ENCODE peak calls at places on chromosomes 2 and 18, in eight cellular contexts. One of them, this sample, is unnamed.

GRCh38 chr18:71784777-71785176 is 759.4 kb downstream of the CBLN2 start:
- ATAC-seq in Right ventricle myocardium superior: no peak
- ATAC-seq in left cardiac atrium: no peak
- ATAC-seq in gastrocnemius medialis: no peak
- ATAC-seq in left lung: no peak
- ATAC-seq in activated CD8-positive, alpha-beta T cell treated with anti-CD3 and anti-CD28 coated beads, Interleukin-2, amount 10 ng/mL, durations not matched to agents 7 days and 5 days: no peak
- ATAC-seq in activated B cell treated with CpG ODN at 0.5 μM for 24 hours: no peak
- ATAC-seq in CD8-positive, alpha-beta T cell: no peak
- ATAC-seq in this sample: no peak

GRCh38 chr2:74325815-74326214 is 17.4 kb downstream of the SLC4A5 start:
- ATAC-seq in Right ventricle myocardium superior: no peak
- ATAC-seq in left cardiac atrium: no peak
- ATAC-seq in gastrocnemius medialis: no peak
- ATAC-seq in left lung: no peak
- ATAC-seq in activated CD8-positive, alpha-beta T cell treated with anti-CD3 and anti-CD28 coated beads, Interleukin-2, amount 10 ng/mL, durations not matched to agents 7 days and 5 days: no peak
- ATAC-seq in activated B cell treated with CpG ODN at 0.5 μM for 24 hours: no peak
- ATAC-seq in CD8-positive, alpha-beta T cell: no peak
- ATAC-seq in this sample: no peak

GRCh38 chr2:14182227-14182946 is 450.1 kb upstream of the LRATD1 start:
- ATAC-seq in Right ventricle myocardium superior: no peak
- ATAC-seq in left cardiac atrium: no peak
- ATAC-seq in gastrocnemius medialis: no peak
- ATAC-seq in left lung: no peak
- ATAC-seq in activated CD8-positive, alpha-beta T cell treated with anti-CD3 and anti-CD28 coated beads, Interleukin-2, amount 10 ng/mL, durations not matched to agents 7 days and 5 days: no peak
- ATAC-seq in activated B cell treated with CpG ODN at 0.5 μM for 24 hours: no peak
- ATAC-seq in CD8-positive, alpha-beta T cell: no peak
- ATAC-seq in this sample: no peak

GRCh38 chr18:24380163-24380747 is 17.4 kb downstream of the OSBPL1A start:
- ATAC-seq in Right ventricle myocardium superior: no peak
- ATAC-seq in left cardiac atrium: no peak
- ATAC-seq in gastrocnemius medialis: no peak
- ATAC-seq in left lung: no peak
- ATAC-seq in activated CD8-positive, alpha-beta T cell treated with anti-CD3 and anti-CD28 coated beads, Interleukin-2, amount 10 ng/mL, durations not matched to agents 7 days and 5 days: no peak
- ATAC-seq in activated B cell treated with CpG ODN at 0.5 μM for 24 hours: no peak
- ATAC-seq in CD8-positive, alpha-beta T cell: no peak
- ATAC-seq in this sample: no peak

GRCh38 chr18:45666520-45666919 is 51.2 kb downstream of the SLC14A2 start:
- ATAC-seq in Right ventricle myocardium superior: no peak
- ATAC-seq in left cardiac atrium: no peak
- ATAC-seq in gastrocnemius medialis: no peak
- ATAC-seq in left lung: no peak
- ATAC-seq in activated CD8-positive, alpha-beta T cell treated with anti-CD3 and anti-CD28 coated beads, Interleukin-2, amount 10 ng/mL, durations not matched to agents 7 days and 5 days: peak
- ATAC-seq in activated B cell treated with CpG ODN at 0.5 μM for 24 hours: peak
- ATAC-seq in CD8-positive, alpha-beta T cell: peak
- ATAC-seq in this sample: no peak

GRCh38 chr2:106138904-106139574 is 55.1 kb downstream of the UXS1 start:
- ATAC-seq in Right ventricle myocardium superior: peak
- ATAC-seq in left cardiac atrium: no peak
- ATAC-seq in gastrocnemius medialis: no peak
- ATAC-seq in left lung: peak
- ATAC-seq in activated CD8-positive, alpha-beta T cell treated with anti-CD3 and anti-CD28 coated beads, Interleukin-2, amount 10 ng/mL, durations not matched to agents 7 days and 5 days: no peak
- ATAC-seq in activated B cell treated with CpG ODN at 0.5 μM for 24 hours: no peak
- ATAC-seq in CD8-positive, alpha-beta T cell: no peak
- ATAC-seq in this sample: peak

GRCh38 chr18:62324355-62324828 is 718 bp upstream of the TNFRSF11A start:
- ATAC-seq in Right ventricle myocardium superior: no peak
- ATAC-seq in left cardiac atrium: no peak
- ATAC-seq in gastrocnemius medialis: no peak
- ATAC-seq in left lung: no peak
- ATAC-seq in activated CD8-positive, alpha-beta T cell treated with anti-CD3 and anti-CD28 coated beads, Interleukin-2, amount 10 ng/mL, durations not matched to agents 7 days and 5 days: no peak
- ATAC-seq in activated B cell treated with CpG ODN at 0.5 μM for 24 hours: no peak
- ATAC-seq in CD8-positive, alpha-beta T cell: no peak
- ATAC-seq in this sample: no peak

GRCh38 chr2:64325477-64325851 is 128.5 kb upstream of the LGALSL start:
- ATAC-seq in Right ventricle myocardium superior: no peak
- ATAC-seq in left cardiac atrium: no peak
- ATAC-seq in gastrocnemius medialis: no peak
- ATAC-seq in left lung: no peak
- ATAC-seq in activated CD8-positive, alpha-beta T cell treated with anti-CD3 and anti-CD28 coated beads, Interleukin-2, amount 10 ng/mL, durations not matched to agents 7 days and 5 days: no peak
- ATAC-seq in activated B cell treated with CpG ODN at 0.5 μM for 24 hours: peak
- ATAC-seq in CD8-positive, alpha-beta T cell: peak
- ATAC-seq in this sample: no peak

GRCh38 chr2:213001285-213001910 is 150.0 kb downstream of the IKZF2 start:
- ATAC-seq in Right ventricle myocardium superior: peak
- ATAC-seq in left cardiac atrium: peak
- ATAC-seq in gastrocnemius medialis: no peak
- ATAC-seq in left lung: no peak
- ATAC-seq in activated CD8-positive, alpha-beta T cell treated with anti-CD3 and anti-CD28 coated beads, Interleukin-2, amount 10 ng/mL, durations not matched to agents 7 days and 5 days: peak
- ATAC-seq in activated B cell treated with CpG ODN at 0.5 μM for 24 hours: no peak
- ATAC-seq in CD8-positive, alpha-beta T cell: peak
- ATAC-seq in this sample: no peak

GRCh38 chr2:168780671-168781071 is 21.8 kb upstream of the NOSTRIN start:
- ATAC-seq in Right ventricle myocardium superior: no peak
- ATAC-seq in left cardiac atrium: no peak
- ATAC-seq in gastrocnemius medialis: no peak
- ATAC-seq in left lung: no peak
- ATAC-seq in activated CD8-positive, alpha-beta T cell treated with anti-CD3 and anti-CD28 coated beads, Interleukin-2, amount 10 ng/mL, durations not matched to agents 7 days and 5 days: no peak
- ATAC-seq in activated B cell treated with CpG ODN at 0.5 μM for 24 hours: no peak
- ATAC-seq in CD8-positive, alpha-beta T cell: no peak
- ATAC-seq in this sample: peak

GRCh38 chr18:23885750-23886149 is 128.8 kb upstream of the TTC39C start:
- ATAC-seq in Right ventricle myocardium superior: no peak
- ATAC-seq in left cardiac atrium: no peak
- ATAC-seq in gastrocnemius medialis: no peak
- ATAC-seq in left lung: no peak
- ATAC-seq in activated CD8-positive, alpha-beta T cell treated with anti-CD3 and anti-CD28 coated beads, Interleukin-2, amount 10 ng/mL, durations not matched to agents 7 days and 5 days: peak
- ATAC-seq in activated B cell treated with CpG ODN at 0.5 μM for 24 hours: no peak
- ATAC-seq in CD8-positive, alpha-beta T cell: peak
- ATAC-seq in this sample: no peak

GRCh38 chr2:100857915-100858314 is 38.0 kb downstream of the NPAS2 start:
- ATAC-seq in Right ventricle myocardium superior: no peak
- ATAC-seq in left cardiac atrium: no peak
- ATAC-seq in gastrocnemius medialis: no peak
- ATAC-seq in left lung: no peak
- ATAC-seq in activated CD8-positive, alpha-beta T cell treated with anti-CD3 and anti-CD28 coated beads, Interleukin-2, amount 10 ng/mL, durations not matched to agents 7 days and 5 days: no peak
- ATAC-seq in activated B cell treated with CpG ODN at 0.5 μM for 24 hours: no peak
- ATAC-seq in CD8-positive, alpha-beta T cell: no peak
- ATAC-seq in this sample: no peak

GRCh38 chr2:44615950-44616518 is 254.3 kb downstream of the CAMKMT start:
- ATAC-seq in Right ventricle myocardium superior: peak
- ATAC-seq in left cardiac atrium: no peak
- ATAC-seq in gastrocnemius medialis: peak
- ATAC-seq in left lung: no peak
- ATAC-seq in activated CD8-positive, alpha-beta T cell treated with anti-CD3 and anti-CD28 coated beads, Interleukin-2, amount 10 ng/mL, durations not matched to agents 7 days and 5 days: no peak
- ATAC-seq in activated B cell treated with CpG ODN at 0.5 μM for 24 hours: no peak
- ATAC-seq in CD8-positive, alpha-beta T cell: no peak
- ATAC-seq in this sample: no peak

GRCh38 chr2:159976527-159977163 is 85.8 kb downstream of the PLA2R1 start:
- ATAC-seq in Right ventricle myocardium superior: no peak
- ATAC-seq in left cardiac atrium: no peak
- ATAC-seq in gastrocnemius medialis: no peak
- ATAC-seq in left lung: no peak
- ATAC-seq in activated CD8-positive, alpha-beta T cell treated with anti-CD3 and anti-CD28 coated beads, Interleukin-2, amount 10 ng/mL, durations not matched to agents 7 days and 5 days: no peak
- ATAC-seq in activated B cell treated with CpG ODN at 0.5 μM for 24 hours: no peak
- ATAC-seq in CD8-positive, alpha-beta T cell: no peak
- ATAC-seq in this sample: no peak

GRCh38 chr18:10374615-10375295 is 79.7 kb upstream of the APCDD1 start:
- ATAC-seq in Right ventricle myocardium superior: no peak
- ATAC-seq in left cardiac atrium: no peak
- ATAC-seq in gastrocnemius medialis: no peak
- ATAC-seq in left lung: no peak
- ATAC-seq in activated CD8-positive, alpha-beta T cell treated with anti-CD3 and anti-CD28 coated beads, Interleukin-2, amount 10 ng/mL, durations not matched to agents 7 days and 5 days: no peak
- ATAC-seq in activated B cell treated with CpG ODN at 0.5 μM for 24 hours: no peak
- ATAC-seq in CD8-positive, alpha-beta T cell: no peak
- ATAC-seq in this sample: no peak

GRCh38 chr2:225429718-225430117 is 30.2 kb downstream of the NYAP2 start:
- ATAC-seq in Right ventricle myocardium superior: no peak
- ATAC-seq in left cardiac atrium: peak
- ATAC-seq in gastrocnemius medialis: no peak
- ATAC-seq in left lung: peak
- ATAC-seq in activated CD8-positive, alpha-beta T cell treated with anti-CD3 and anti-CD28 coated beads, Interleukin-2, amount 10 ng/mL, durations not matched to agents 7 days and 5 days: no peak
- ATAC-seq in activated B cell treated with CpG ODN at 0.5 μM for 24 hours: no peak
- ATAC-seq in CD8-positive, alpha-beta T cell: no peak
- ATAC-seq in this sample: no peak

GRCh38 chr2:163719278-163719677 is 16.5 kb downstream of the FIGN start:
- ATAC-seq in Right ventricle myocardium superior: peak
- ATAC-seq in left cardiac atrium: no peak
- ATAC-seq in gastrocnemius medialis: no peak
- ATAC-seq in left lung: no peak
- ATAC-seq in activated CD8-positive, alpha-beta T cell treated with anti-CD3 and anti-CD28 coated beads, Interleukin-2, amount 10 ng/mL, durations not matched to agents 7 days and 5 days: no peak
- ATAC-seq in activated B cell treated with CpG ODN at 0.5 μM for 24 hours: no peak
- ATAC-seq in CD8-positive, alpha-beta T cell: no peak
- ATAC-seq in this sample: no peak

GRCh38 chr2:205749078-205749477 is 66.8 kb downstream of the NRP2 start:
- ATAC-seq in Right ventricle myocardium superior: no peak
- ATAC-seq in left cardiac atrium: no peak
- ATAC-seq in gastrocnemius medialis: no peak
- ATAC-seq in left lung: no peak
- ATAC-seq in activated CD8-positive, alpha-beta T cell treated with anti-CD3 and anti-CD28 coated beads, Interleukin-2, amount 10 ng/mL, durations not matched to agents 7 days and 5 days: no peak
- ATAC-seq in activated B cell treated with CpG ODN at 0.5 μM for 24 hours: no peak
- ATAC-seq in CD8-positive, alpha-beta T cell: no peak
- ATAC-seq in this sample: no peak

GRCh38 chr2:232580648-232580981 is 30.1 kb downstream of the EIF4E2 start:
- ATAC-seq in Right ventricle myocardium superior: no peak
- ATAC-seq in left cardiac atrium: no peak
- ATAC-seq in gastrocnemius medialis: no peak
- ATAC-seq in left lung: no peak
- ATAC-seq in activated CD8-positive, alpha-beta T cell treated with anti-CD3 and anti-CD28 coated beads, Interleukin-2, amount 10 ng/mL, durations not matched to agents 7 days and 5 days: no peak
- ATAC-seq in activated B cell treated with CpG ODN at 0.5 μM for 24 hours: no peak
- ATAC-seq in CD8-positive, alpha-beta T cell: no peak
- ATAC-seq in this sample: no peak

GRCh38 chr18:7766383-7766782 is 199.3 kb downstream of the PTPRM start:
- ATAC-seq in Right ventricle myocardium superior: peak
- ATAC-seq in left cardiac atrium: no peak
- ATAC-seq in gastrocnemius medialis: no peak
- ATAC-seq in left lung: no peak
- ATAC-seq in activated CD8-positive, alpha-beta T cell treated with anti-CD3 and anti-CD28 coated beads, Interleukin-2, amount 10 ng/mL, durations not matched to agents 7 days and 5 days: no peak
- ATAC-seq in activated B cell treated with CpG ODN at 0.5 μM for 24 hours: no peak
- ATAC-seq in CD8-positive, alpha-beta T cell: no peak
- ATAC-seq in this sample: no peak

GRCh38 chr2:160381425-160381951 is 112.1 kb downstream of the RBMS1 start:
- ATAC-seq in Right ventricle myocardium superior: peak
- ATAC-seq in left cardiac atrium: peak
- ATAC-seq in gastrocnemius medialis: peak
- ATAC-seq in left lung: peak
- ATAC-seq in activated CD8-positive, alpha-beta T cell treated with anti-CD3 and anti-CD28 coated beads, Interleukin-2, amount 10 ng/mL, durations not matched to agents 7 days and 5 days: no peak
- ATAC-seq in activated B cell treated with CpG ODN at 0.5 μM for 24 hours: no peak
- ATAC-seq in CD8-positive, alpha-beta T cell: peak
- ATAC-seq in this sample: peak

GRCh38 chr2:110731064-110731463 is 1.3 kb upstream of the ACOXL start:
- ATAC-seq in Right ventricle myocardium superior: no peak
- ATAC-seq in left cardiac atrium: no peak
- ATAC-seq in gastrocnemius medialis: no peak
- ATAC-seq in left lung: no peak
- ATAC-seq in activated CD8-positive, alpha-beta T cell treated with anti-CD3 and anti-CD28 coated beads, Interleukin-2, amount 10 ng/mL, durations not matched to agents 7 days and 5 days: no peak
- ATAC-seq in activated B cell treated with CpG ODN at 0.5 μM for 24 hours: no peak
- ATAC-seq in CD8-positive, alpha-beta T cell: no peak
- ATAC-seq in this sample: no peak

GRCh38 chr2:14634885-14635871 is 2.7 kb downstream of the LRATD1 start:
- ATAC-seq in Right ventricle myocardium superior: peak
- ATAC-seq in left cardiac atrium: peak
- ATAC-seq in gastrocnemius medialis: no peak
- ATAC-seq in left lung: peak
- ATAC-seq in activated CD8-positive, alpha-beta T cell treated with anti-CD3 and anti-CD28 coated beads, Interleukin-2, amount 10 ng/mL, durations not matched to agents 7 days and 5 days: no peak
- ATAC-seq in activated B cell treated with CpG ODN at 0.5 μM for 24 hours: no peak
- ATAC-seq in CD8-positive, alpha-beta T cell: no peak
- ATAC-seq in this sample: peak

GRCh38 chr2:39688181-39688580 is 22.5 kb downstream of the TMEM178A start:
- ATAC-seq in Right ventricle myocardium superior: no peak
- ATAC-seq in left cardiac atrium: no peak
- ATAC-seq in gastrocnemius medialis: no peak
- ATAC-seq in left lung: no peak
- ATAC-seq in activated CD8-positive, alpha-beta T cell treated with anti-CD3 and anti-CD28 coated beads, Interleukin-2, amount 10 ng/mL, durations not matched to agents 7 days and 5 days: no peak
- ATAC-seq in activated B cell treated with CpG ODN at 0.5 μM for 24 hours: no peak
- ATAC-seq in CD8-positive, alpha-beta T cell: no peak
- ATAC-seq in this sample: no peak

GRCh38 chr2:204958371-204958770 is 413.1 kb downstream of the PARD3B start:
- ATAC-seq in Right ventricle myocardium superior: no peak
- ATAC-seq in left cardiac atrium: no peak
- ATAC-seq in gastrocnemius medialis: no peak
- ATAC-seq in left lung: no peak
- ATAC-seq in activated CD8-positive, alpha-beta T cell treated with anti-CD3 and anti-CD28 coated beads, Interleukin-2, amount 10 ng/mL, durations not matched to agents 7 days and 5 days: peak
- ATAC-seq in activated B cell treated with CpG ODN at 0.5 μM for 24 hours: no peak
- ATAC-seq in CD8-positive, alpha-beta T cell: no peak
- ATAC-seq in this sample: no peak

GRCh38 chr18:48893559-48894265 is 57.1 kb downstream of the SMAD7 start:
- ATAC-seq in Right ventricle myocardium superior: no peak
- ATAC-seq in left cardiac atrium: no peak
- ATAC-seq in gastrocnemius medialis: no peak
- ATAC-seq in left lung: peak
- ATAC-seq in activated CD8-positive, alpha-beta T cell treated with anti-CD3 and anti-CD28 coated beads, Interleukin-2, amount 10 ng/mL, durations not matched to agents 7 days and 5 days: no peak
- ATAC-seq in activated B cell treated with CpG ODN at 0.5 μM for 24 hours: no peak
- ATAC-seq in CD8-positive, alpha-beta T cell: no peak
- ATAC-seq in this sample: no peak

GRCh38 chr2:99998981-99999380 is 143.4 kb downstream of the AFF3 start:
- ATAC-seq in Right ventricle myocardium superior: no peak
- ATAC-seq in left cardiac atrium: no peak
- ATAC-seq in gastrocnemius medialis: no peak
- ATAC-seq in left lung: no peak
- ATAC-seq in activated CD8-positive, alpha-beta T cell treated with anti-CD3 and anti-CD28 coated beads, Interleukin-2, amount 10 ng/mL, durations not matched to agents 7 days and 5 days: no peak
- ATAC-seq in activated B cell treated with CpG ODN at 0.5 μM for 24 hours: no peak
- ATAC-seq in CD8-positive, alpha-beta T cell: no peak
- ATAC-seq in this sample: no peak

GRCh38 chr2:160157861-160158813 is 41.9 kb downstream of the ITGB6 start:
- ATAC-seq in Right ventricle myocardium superior: peak
- ATAC-seq in left cardiac atrium: peak
- ATAC-seq in gastrocnemius medialis: peak
- ATAC-seq in left lung: no peak
- ATAC-seq in activated CD8-positive, alpha-beta T cell treated with anti-CD3 and anti-CD28 coated beads, Interleukin-2, amount 10 ng/mL, durations not matched to agents 7 days and 5 days: no peak
- ATAC-seq in activated B cell treated with CpG ODN at 0.5 μM for 24 hours: no peak
- ATAC-seq in CD8-positive, alpha-beta T cell: no peak
- ATAC-seq in this sample: peak

GRCh38 chr2:776517-776916 is 99.3 kb upstream of the TMEM18 start:
- ATAC-seq in Right ventricle myocardium superior: no peak
- ATAC-seq in left cardiac atrium: no peak
- ATAC-seq in gastrocnemius medialis: no peak
- ATAC-seq in left lung: no peak
- ATAC-seq in activated CD8-positive, alpha-beta T cell treated with anti-CD3 and anti-CD28 coated beads, Interleukin-2, amount 10 ng/mL, durations not matched to agents 7 days and 5 days: no peak
- ATAC-seq in activated B cell treated with CpG ODN at 0.5 μM for 24 hours: no peak
- ATAC-seq in CD8-positive, alpha-beta T cell: no peak
- ATAC-seq in this sample: no peak

GRCh38 chr2:196274387-196274809 is 103.0 kb upstream of the STK17B start:
- ATAC-seq in Right ventricle myocardium superior: peak
- ATAC-seq in left cardiac atrium: peak
- ATAC-seq in gastrocnemius medialis: peak
- ATAC-seq in left lung: peak
- ATAC-seq in activated CD8-positive, alpha-beta T cell treated with anti-CD3 and anti-CD28 coated beads, Interleukin-2, amount 10 ng/mL, durations not matched to agents 7 days and 5 days: peak
- ATAC-seq in activated B cell treated with CpG ODN at 0.5 μM for 24 hours: peak
- ATAC-seq in CD8-positive, alpha-beta T cell: peak
- ATAC-seq in this sample: no peak

GRCh38 chr18:8952174-8952573 is 150.3 kb upstream of the NDUFV2 start:
- ATAC-seq in Right ventricle myocardium superior: no peak
- ATAC-seq in left cardiac atrium: no peak
- ATAC-seq in gastrocnemius medialis: no peak
- ATAC-seq in left lung: no peak
- ATAC-seq in activated CD8-positive, alpha-beta T cell treated with anti-CD3 and anti-CD28 coated beads, Interleukin-2, amount 10 ng/mL, durations not matched to agents 7 days and 5 days: no peak
- ATAC-seq in activated B cell treated with CpG ODN at 0.5 μM for 24 hours: no peak
- ATAC-seq in CD8-positive, alpha-beta T cell: no peak
- ATAC-seq in this sample: no peak

GRCh38 chr2:102277202-102277700 is 34.1 kb upstream of the IL1RL1 start:
- ATAC-seq in Right ventricle myocardium superior: no peak
- ATAC-seq in left cardiac atrium: no peak
- ATAC-seq in gastrocnemius medialis: no peak
- ATAC-seq in left lung: no peak
- ATAC-seq in activated CD8-positive, alpha-beta T cell treated with anti-CD3 and anti-CD28 coated beads, Interleukin-2, amount 10 ng/mL, durations not matched to agents 7 days and 5 days: no peak
- ATAC-seq in activated B cell treated with CpG ODN at 0.5 μM for 24 hours: no peak
- ATAC-seq in CD8-positive, alpha-beta T cell: no peak
- ATAC-seq in this sample: no peak

GRCh38 chr2:157894694-157895450 is 18.7 kb upstream of the ACVR1 start:
- ATAC-seq in Right ventricle myocardium superior: no peak
- ATAC-seq in left cardiac atrium: no peak
- ATAC-seq in gastrocnemius medialis: peak
- ATAC-seq in left lung: peak
- ATAC-seq in activated CD8-positive, alpha-beta T cell treated with anti-CD3 and anti-CD28 coated beads, Interleukin-2, amount 10 ng/mL, durations not matched to agents 7 days and 5 days: no peak
- ATAC-seq in activated B cell treated with CpG ODN at 0.5 μM for 24 hours: no peak
- ATAC-seq in CD8-positive, alpha-beta T cell: no peak
- ATAC-seq in this sample: no peak

GRCh38 chr2:73172963-73173362 is 29.4 kb upstream of the NOTO start:
- ATAC-seq in Right ventricle myocardium superior: no peak
- ATAC-seq in left cardiac atrium: no peak
- ATAC-seq in gastrocnemius medialis: no peak
- ATAC-seq in left lung: no peak
- ATAC-seq in activated CD8-positive, alpha-beta T cell treated with anti-CD3 and anti-CD28 coated beads, Interleukin-2, amount 10 ng/mL, durations not matched to agents 7 days and 5 days: no peak
- ATAC-seq in activated B cell treated with CpG ODN at 0.5 μM for 24 hours: no peak
- ATAC-seq in CD8-positive, alpha-beta T cell: no peak
- ATAC-seq in this sample: no peak